ENCODE peak calls at places on chromosomes 1 and 21, in six cellular contexts. One of them, this sample, is unnamed.

GRCh38 chr1:218529691-218530310 is 184.7 kb downstream of the TGFB2 start:
- DNase-seq in foreskin fibroblast: peak; percentile 38
- DNase-seq in fibroblast of lung: no peak
- DNase-seq in GM12865: no peak
- DNase-seq in hepatocyte: no peak
- DNase-seq in astrocyte of the spinal cord: no peak
- DNase-seq in this sample: no peak

GRCh38 chr1:238608139-238608538 is 717.4 kb upstream of the ZP4 start:
- DNase-seq in GM12865: no peak
- DNase-seq in foreskin fibroblast: no peak
- DNase-seq in hepatocyte: no peak
- DNase-seq in astrocyte of the spinal cord: no peak
- DNase-seq in fibroblast of lung: no peak
- DNase-seq in this sample: no peak

GRCh38 chr21:28793043-28793442 is 199.6 kb downstream of the LTN1 start:
- DNase-seq in astrocyte of the spinal cord: peak; percentile 33
- DNase-seq in fibroblast of lung: peak; percentile 86
- DNase-seq in hepatocyte: peak; percentile 33
- DNase-seq in GM12865: no peak
- DNase-seq in foreskin fibroblast: peak; percentile 54
- DNase-seq in this sample: peak; percentile 31

GRCh38 chr1:56954664-56955063 is 11.2 kb downstream of the C8B start:
- DNase-seq in GM12865: no peak
- DNase-seq in hepatocyte: no peak
- DNase-seq in astrocyte of the spinal cord: no peak
- DNase-seq in foreskin fibroblast: no peak
- DNase-seq in fibroblast of lung: no peak
- DNase-seq in this sample: no peak

GRCh38 chr21:32887026-32887425 is 115.5 kb upstream of the PAXBP1 start:
- DNase-seq in astrocyte of the spinal cord: no peak
- DNase-seq in GM12865: no peak
- DNase-seq in hepatocyte: no peak
- DNase-seq in foreskin fibroblast: no peak
- DNase-seq in fibroblast of lung: no peak
- DNase-seq in this sample: no peak

GRCh38 chr1:113812661-113813135 is 422 bp upstream of the RSBN1 start:
- DNase-seq in astrocyte of the spinal cord: no peak
- DNase-seq in fibroblast of lung: no peak
- DNase-seq in foreskin fibroblast: no peak
- DNase-seq in hepatocyte: peak; percentile 18
- DNase-seq in GM12865: no peak
- DNase-seq in this sample: no peak

GRCh38 chr1:229563701-229564100 is 5.2 kb upstream of the ABCB10 start:
- DNase-seq in fibroblast of lung: peak; percentile 42
- DNase-seq in foreskin fibroblast: peak; percentile 32
- DNase-seq in hepatocyte: no peak
- DNase-seq in GM12865: no peak
- DNase-seq in astrocyte of the spinal cord: no peak
- DNase-seq in this sample: no peak

GRCh38 chr1:201708085-201708512 is 120.9 kb upstream of the IPO9 start:
- DNase-seq in fibroblast of lung: peak; percentile 86
- DNase-seq in GM12865: no peak
- DNase-seq in foreskin fibroblast: peak; percentile 60
- DNase-seq in hepatocyte: peak; percentile 55
- DNase-seq in astrocyte of the spinal cord: peak; percentile 77
- DNase-seq in this sample: peak; percentile 67

GRCh38 chr1:222777463-222777862 is 37.4 kb upstream of the DISP1 start:
- DNase-seq in hepatocyte: no peak
- DNase-seq in foreskin fibroblast: peak; percentile 53
- DNase-seq in GM12865: no peak
- DNase-seq in fibroblast of lung: peak; percentile 82
- DNase-seq in astrocyte of the spinal cord: peak; percentile 33
- DNase-seq in this sample: no peak

GRCh38 chr1:205709059-205709398 is 28.7 kb upstream of the SLC45A3 start:
- DNase-seq in astrocyte of the spinal cord: peak; percentile 80
- DNase-seq in fibroblast of lung: peak; percentile 63
- DNase-seq in foreskin fibroblast: peak; percentile 48
- DNase-seq in hepatocyte: no peak
- DNase-seq in GM12865: no peak
- DNase-seq in this sample: no peak

GRCh38 chr1:226095286-226095685 is 32.8 kb downstream of the H3-3A start:
- DNase-seq in fibroblast of lung: no peak
- DNase-seq in foreskin fibroblast: no peak
- DNase-seq in hepatocyte: no peak
- DNase-seq in GM12865: no peak
- DNase-seq in astrocyte of the spinal cord: no peak
- DNase-seq in this sample: no peak

GRCh38 chr1:15062479-15063099 is 91.0 kb upstream of the TMEM51 start:
- DNase-seq in foreskin fibroblast: no peak
- DNase-seq in fibroblast of lung: no peak
- DNase-seq in hepatocyte: peak; percentile 27
- DNase-seq in astrocyte of the spinal cord: no peak
- DNase-seq in GM12865: no peak
- DNase-seq in this sample: no peak

GRCh38 chr1:229694053-229694693 is 68.1 kb downstream of the URB2 start:
- DNase-seq in foreskin fibroblast: peak; percentile 53
- DNase-seq in GM12865: peak; percentile 45
- DNase-seq in fibroblast of lung: peak; percentile 77
- DNase-seq in hepatocyte: peak; percentile 38
- DNase-seq in astrocyte of the spinal cord: peak; percentile 86
- DNase-seq in this sample: peak; percentile 35

GRCh38 chr1:19045898-19046889 is 89.7 kb upstream of the IFFO2 start:
- DNase-seq in hepatocyte: no peak
- DNase-seq in astrocyte of the spinal cord: no peak
- DNase-seq in fibroblast of lung: no peak
- DNase-seq in foreskin fibroblast: no peak
- DNase-seq in GM12865: no peak
- DNase-seq in this sample: no peak

GRCh38 chr1:151314137-151314875 is 12.9 kb downstream of the PI4KB start:
- DNase-seq in GM12865: no peak
- DNase-seq in foreskin fibroblast: peak; percentile 89
- DNase-seq in astrocyte of the spinal cord: peak; percentile 86
- DNase-seq in fibroblast of lung: peak; percentile 92
- DNase-seq in hepatocyte: no peak
- DNase-seq in this sample: peak; percentile 32

GRCh38 chr1:8040586-8040985 is 14.5 kb upstream of the ERRFI1 start:
- DNase-seq in GM12865: no peak
- DNase-seq in astrocyte of the spinal cord: peak; percentile 99
- DNase-seq in fibroblast of lung: peak; percentile 99
- DNase-seq in hepatocyte: peak; percentile 85
- DNase-seq in foreskin fibroblast: peak; percentile 97
- DNase-seq in this sample: peak; percentile 92

GRCh38 chr1:225766967-225767413 is 10.6 kb upstream of the SRP9 start:
- DNase-seq in fibroblast of lung: peak; percentile 97
- DNase-seq in astrocyte of the spinal cord: peak; percentile 95
- DNase-seq in foreskin fibroblast: peak; percentile 94
- DNase-seq in hepatocyte: peak; percentile 63
- DNase-seq in GM12865: no peak
- DNase-seq in this sample: peak; percentile 95

GRCh38 chr1:34827341-34827941 is 32.1 kb downstream of the SMIM12 start:
- DNase-seq in GM12865: no peak
- DNase-seq in foreskin fibroblast: no peak
- DNase-seq in fibroblast of lung: no peak
- DNase-seq in hepatocyte: no peak
- DNase-seq in astrocyte of the spinal cord: no peak
- DNase-seq in this sample: no peak

GRCh38 chr1:221230605-221231004 is 351.4 kb downstream of the HLX start:
- DNase-seq in foreskin fibroblast: peak; percentile 7
- DNase-seq in GM12865: no peak
- DNase-seq in fibroblast of lung: peak; percentile 25
- DNase-seq in astrocyte of the spinal cord: peak; percentile 46
- DNase-seq in hepatocyte: no peak
- DNase-seq in this sample: no peak

GRCh38 chr1:233340031-233340555 is 12.6 kb downstream of the MAP3K21 start:
- DNase-seq in foreskin fibroblast: no peak
- DNase-seq in hepatocyte: no peak
- DNase-seq in fibroblast of lung: no peak
- DNase-seq in GM12865: no peak
- DNase-seq in astrocyte of the spinal cord: no peak
- DNase-seq in this sample: no peak

GRCh38 chr1:42333662-42334239 is 1.3 kb downstream of the FOXJ3 start:
- DNase-seq in fibroblast of lung: peak; percentile 22
- DNase-seq in astrocyte of the spinal cord: peak; percentile 17
- DNase-seq in hepatocyte: no peak
- DNase-seq in foreskin fibroblast: no peak
- DNase-seq in GM12865: peak; percentile 42
- DNase-seq in this sample: no peak

GRCh38 chr1:98001764-98002163 is 80.9 kb upstream of the DPYD start:
- DNase-seq in astrocyte of the spinal cord: peak; percentile 20
- DNase-seq in hepatocyte: no peak
- DNase-seq in fibroblast of lung: peak; percentile 45
- DNase-seq in GM12865: no peak
- DNase-seq in foreskin fibroblast: no peak
- DNase-seq in this sample: no peak

GRCh38 chr21:28867401-28867800 is 125.3 kb downstream of the LTN1 start:
- DNase-seq in fibroblast of lung: peak; percentile 30
- DNase-seq in astrocyte of the spinal cord: peak; percentile 2
- DNase-seq in foreskin fibroblast: no peak
- DNase-seq in GM12865: no peak
- DNase-seq in hepatocyte: no peak
- DNase-seq in this sample: peak; percentile 13

GRCh38 chr1:147579532-147580199 is 38.4 kb downstream of the BCL9 start:
- DNase-seq in foreskin fibroblast: peak; percentile 33
- DNase-seq in hepatocyte: peak; percentile 91
- DNase-seq in fibroblast of lung: peak; percentile 78
- DNase-seq in astrocyte of the spinal cord: peak; percentile 45
- DNase-seq in GM12865: peak; percentile 6
- DNase-seq in this sample: no peak

GRCh38 chr21:35222021-35222420 is 172.9 kb upstream of the RUNX1 start:
- DNase-seq in foreskin fibroblast: no peak
- DNase-seq in hepatocyte: no peak
- DNase-seq in fibroblast of lung: no peak
- DNase-seq in astrocyte of the spinal cord: no peak
- DNase-seq in GM12865: no peak
- DNase-seq in this sample: no peak

GRCh38 chr1:241976264-241976663 is 18.7 kb downstream of the BECN2 start:
- DNase-seq in fibroblast of lung: no peak
- DNase-seq in hepatocyte: no peak
- DNase-seq in foreskin fibroblast: no peak
- DNase-seq in astrocyte of the spinal cord: no peak
- DNase-seq in GM12865: no peak
- DNase-seq in this sample: no peak

GRCh38 chr1:9193226-9193625 is 41.3 kb upstream of the H6PD start:
- DNase-seq in GM12865: no peak
- DNase-seq in foreskin fibroblast: no peak
- DNase-seq in fibroblast of lung: peak; percentile 79
- DNase-seq in hepatocyte: no peak
- DNase-seq in astrocyte of the spinal cord: no peak
- DNase-seq in this sample: no peak
- TF ChIP-seq CTCF in GM12865: no peak
- TF ChIP-seq CTCF in foreskin fibroblast: no peak
- TF ChIP-seq CTCF in fibroblast of lung: no peak
- TF ChIP-seq CTCF in hepatocyte: no peak
- TF ChIP-seq CTCF in astrocyte of the spinal cord: no peak
- TF ChIP-seq CTCF in this sample: no peak

DNA sequence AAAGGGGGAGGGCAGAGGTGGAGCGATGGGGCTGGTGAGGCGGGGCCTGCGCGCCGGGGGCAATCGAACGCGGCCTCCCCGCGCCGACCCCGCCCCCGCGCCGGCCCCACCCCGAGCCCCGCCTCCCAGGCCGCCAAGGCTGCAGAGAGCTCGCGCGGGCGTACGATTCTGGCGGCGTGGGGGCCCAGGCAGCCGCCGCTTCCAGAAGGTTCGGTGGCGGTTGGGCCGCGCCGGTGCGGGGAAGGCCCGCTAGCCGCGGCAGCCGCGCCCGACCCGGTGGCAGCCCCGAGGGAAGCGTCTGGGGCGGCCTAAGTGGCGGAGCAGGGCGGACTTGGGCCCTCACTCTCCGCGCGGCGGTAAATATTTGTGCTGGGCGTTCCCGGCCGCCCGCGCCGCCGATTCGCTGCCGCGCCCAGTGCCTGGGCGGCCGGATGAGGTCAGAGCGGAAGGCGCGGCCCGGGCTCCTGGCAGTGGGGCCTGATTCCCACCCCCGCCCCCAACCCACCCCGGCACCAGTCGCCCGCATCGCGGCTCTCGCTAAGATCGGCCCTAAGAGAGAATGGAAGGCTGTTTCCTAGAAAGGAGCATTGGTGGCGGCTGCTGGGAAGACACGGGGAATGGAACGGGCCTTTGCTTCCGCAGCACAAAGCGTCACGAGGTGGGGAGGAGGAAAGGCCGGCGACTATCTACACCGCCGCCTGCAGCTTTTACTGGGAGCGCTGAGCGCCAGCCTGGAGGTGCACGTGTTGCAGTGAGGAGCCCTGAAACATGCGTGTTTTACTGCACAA is at the start of gene ACOT7:
- DNase-seq in fibroblast of lung: peak; percentile 82
- DNase-seq in foreskin fibroblast: peak; percentile 85
- DNase-seq in astrocyte of the spinal cord: peak; percentile 88
- DNase-seq in hepatocyte: peak; percentile 96
- DNase-seq in GM12865: peak; percentile 93
- DNase-seq in this sample: peak; percentile 29
- TF ChIP-seq CTCF in fibroblast of lung: peak; percentile 33
- TF ChIP-seq CTCF in foreskin fibroblast: no peak
- TF ChIP-seq CTCF in astrocyte of the spinal cord: peak; percentile 40
- TF ChIP-seq CTCF in hepatocyte: peak; percentile 26
- TF ChIP-seq CTCF in GM12865: no peak
- TF ChIP-seq CTCF in this sample: peak; percentile 27

GRCh38 chr1:27934818-27935549 is at the start of gene SMPDL3B:
- DNase-seq in astrocyte of the spinal cord: no peak
- DNase-seq in fibroblast of lung: no peak
- DNase-seq in GM12865: no peak
- DNase-seq in hepatocyte: peak; percentile 70
- DNase-seq in foreskin fibroblast: no peak
- DNase-seq in this sample: no peak
- TF ChIP-seq CTCF in astrocyte of the spinal cord: no peak
- TF ChIP-seq CTCF in fibroblast of lung: no peak
- TF ChIP-seq CTCF in GM12865: no peak
- TF ChIP-seq CTCF in hepatocyte: no peak
- TF ChIP-seq CTCF in foreskin fibroblast: no peak
- TF ChIP-seq CTCF in this sample: no peak

DNA sequence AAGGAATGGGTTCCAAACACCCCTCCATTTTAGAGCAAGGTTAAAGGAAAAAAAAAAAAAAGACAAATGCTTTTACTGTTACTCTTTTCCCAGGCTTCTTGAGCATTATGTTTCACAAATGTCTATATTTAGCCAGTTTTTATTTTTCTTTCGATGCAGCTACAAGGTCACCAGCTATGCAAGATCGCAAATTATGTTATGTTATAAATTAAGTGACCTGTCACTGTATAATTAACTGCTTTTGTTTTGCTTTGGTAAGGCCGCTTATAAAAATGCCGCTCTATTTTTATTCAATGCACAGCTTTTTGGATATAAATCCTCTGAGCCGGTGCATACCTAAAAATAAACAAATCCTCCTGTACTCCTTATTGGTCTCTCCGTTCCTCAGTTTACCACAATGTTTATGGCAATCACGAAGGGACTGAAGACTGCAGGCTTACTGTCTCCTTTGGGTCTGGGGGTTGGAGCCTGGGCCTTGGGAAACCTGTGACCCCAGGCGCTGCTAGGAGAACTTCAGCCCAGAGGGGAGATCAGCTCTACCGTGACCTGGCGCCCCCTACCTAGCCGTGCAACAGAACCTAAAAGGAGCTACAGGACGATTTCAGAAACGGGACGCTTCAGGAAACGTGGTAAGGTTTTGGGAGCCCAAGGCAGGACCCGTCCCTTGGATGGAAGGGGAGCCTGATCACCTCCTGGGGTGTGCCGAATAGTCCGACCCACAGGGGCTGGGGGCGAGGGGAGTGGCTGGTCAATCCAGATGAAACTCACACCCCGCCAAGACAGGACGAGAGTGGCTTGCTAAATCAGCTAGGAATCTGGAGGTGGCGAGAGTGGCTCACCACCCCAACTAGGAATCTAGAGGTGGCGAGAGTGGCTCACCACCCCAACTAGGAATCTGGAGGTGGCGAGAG is 101.2 kb upstream of the CD55 start:
- DNase-seq in fibroblast of lung: no peak
- DNase-seq in GM12865: no peak
- DNase-seq in hepatocyte: no peak
- DNase-seq in astrocyte of the spinal cord: no peak
- DNase-seq in foreskin fibroblast: no peak
- DNase-seq in this sample: no peak
- TF ChIP-seq CTCF in fibroblast of lung: no peak
- TF ChIP-seq CTCF in GM12865: no peak
- TF ChIP-seq CTCF in hepatocyte: no peak
- TF ChIP-seq CTCF in astrocyte of the spinal cord: no peak
- TF ChIP-seq CTCF in foreskin fibroblast: no peak
- TF ChIP-seq CTCF in this sample: no peak